ENCODE peak calls at places on chromosomes 13 and 19, in six cellular contexts. One of them, this sample, is unnamed.

GRCh38 chr19:17321655-17322489 is 12.5 kb downstream of the DDA1 start:
- DNase-seq in IMR-90: no peak
- DNase-seq in H9: no peak
- DNase-seq in trophoblast cell: no peak
- DNase-seq in neuronal stem cell: no peak
- DNase-seq in H1: no peak
- DNase-seq in this sample: no peak

GRCh38 chr19:44675516-44675915 is 4.2 kb downstream of the CEACAM19 start:
- DNase-seq in IMR-90: no peak
- DNase-seq in H9: no peak
- DNase-seq in trophoblast cell: no peak
- DNase-seq in neuronal stem cell: no peak
- DNase-seq in H1: no peak
- DNase-seq in this sample: no peak

GRCh38 chr19:38417544-38418506 is 8.2 kb downstream of the RASGRP4 start:
- DNase-seq in IMR-90: no peak
- DNase-seq in H9: peak; percentile 94
- DNase-seq in trophoblast cell: no peak
- DNase-seq in neuronal stem cell: peak; percentile 56
- DNase-seq in H1: no peak
- DNase-seq in this sample: peak; percentile 27

GRCh38 chr19:31220540-31220939 is 128.7 kb downstream of the TSHZ3 start:
- DNase-seq in IMR-90: no peak
- DNase-seq in H9: peak; percentile 48
- DNase-seq in trophoblast cell: no peak
- DNase-seq in neuronal stem cell: no peak
- DNase-seq in H1: no peak
- DNase-seq in this sample: no peak

GRCh38 chr13:45051315-45051714 is 62.0 kb downstream of the GPALPP1 start:
- DNase-seq in IMR-90: no peak
- DNase-seq in H9: no peak
- DNase-seq in trophoblast cell: no peak
- DNase-seq in neuronal stem cell: no peak
- DNase-seq in H1: no peak
- DNase-seq in this sample: no peak

GRCh38 chr13:52348983-52349780 is 56.8 kb downstream of the THSD1 start:
- DNase-seq in IMR-90: peak; percentile 85
- DNase-seq in H9: no peak
- DNase-seq in trophoblast cell: peak; percentile 24
- DNase-seq in neuronal stem cell: no peak
- DNase-seq in H1: no peak
- DNase-seq in this sample: peak; percentile 28

GRCh38 chr13:50512602-50513527 is 330.6 kb downstream of the DLEU7 start:
- DNase-seq in IMR-90: peak; percentile 61
- DNase-seq in H9: no peak
- DNase-seq in trophoblast cell: no peak
- DNase-seq in neuronal stem cell: no peak
- DNase-seq in H1: no peak
- DNase-seq in this sample: peak; percentile 66

GRCh38 chr13:33260168-33261098 is 25.1 kb downstream of the STARD13 start:
- DNase-seq in IMR-90: peak; percentile 70
- DNase-seq in H9: no peak
- DNase-seq in trophoblast cell: no peak
- DNase-seq in neuronal stem cell: no peak
- DNase-seq in H1: no peak
- DNase-seq in this sample: no peak

GRCh38 chr13:34078334-34078999 is 260.5 kb downstream of the RFC3 start:
- DNase-seq in IMR-90: no peak
- DNase-seq in H9: no peak
- DNase-seq in trophoblast cell: no peak
- DNase-seq in neuronal stem cell: no peak
- DNase-seq in H1: no peak
- DNase-seq in this sample: peak; percentile 5

GRCh38 chr13:50026788-50027473 is 11.7 kb downstream of the KCNRG start:
- DNase-seq in IMR-90: no peak
- DNase-seq in H9: no peak
- DNase-seq in trophoblast cell: no peak
- DNase-seq in neuronal stem cell: no peak
- DNase-seq in H1: no peak
- DNase-seq in this sample: no peak

GRCh38 chr19:35107541-35107939 is 8.1 kb upstream of the FXYD3 start:
- DNase-seq in IMR-90: no peak
- DNase-seq in H9: no peak
- DNase-seq in trophoblast cell: no peak
- DNase-seq in neuronal stem cell: no peak
- DNase-seq in H1: no peak
- DNase-seq in this sample: no peak

DNA sequence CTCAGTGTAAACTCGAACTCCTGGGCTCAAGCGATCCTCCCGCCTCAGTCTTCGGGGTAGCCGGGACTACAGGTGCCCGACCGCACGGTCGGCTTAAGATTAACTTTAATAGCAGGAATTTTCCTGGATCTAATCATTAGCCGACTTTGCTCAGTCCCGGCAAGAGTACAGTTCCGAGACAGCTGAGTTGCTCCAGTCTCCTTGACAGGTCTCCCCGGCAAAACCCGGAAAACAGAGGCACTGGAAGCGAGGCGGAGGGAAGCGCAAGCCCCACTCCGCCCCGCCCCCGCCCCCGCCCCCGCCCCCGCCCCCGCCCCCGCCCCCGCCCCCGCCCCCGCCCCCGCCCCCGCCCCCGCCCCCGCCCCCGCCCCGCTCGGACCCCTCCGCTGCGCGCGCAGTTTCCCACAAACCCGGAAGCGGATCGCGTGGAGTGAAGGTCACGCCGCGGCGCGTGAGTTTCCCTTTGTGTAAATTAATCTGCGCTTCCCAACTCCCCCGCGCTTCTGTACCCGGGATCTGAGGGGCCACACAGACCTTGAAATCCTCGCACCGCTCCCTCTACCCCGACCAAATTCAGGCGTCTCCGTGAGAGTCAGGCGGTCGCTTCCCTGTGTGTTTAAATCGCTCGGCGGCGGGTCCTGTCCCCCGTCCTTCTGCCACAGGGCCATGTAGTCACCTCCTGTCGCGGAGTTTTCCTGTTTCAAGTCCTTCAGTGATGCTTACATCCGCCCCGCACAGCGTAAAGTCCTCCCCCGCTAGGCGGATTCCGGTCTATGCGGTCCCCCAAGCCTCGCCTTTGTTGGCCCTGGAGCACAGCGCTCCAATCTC is at the start of gene ZNF480:
- DNase-seq in IMR-90: peak; percentile 73
- DNase-seq in H9: peak; percentile 76
- DNase-seq in trophoblast cell: peak; percentile 51
- DNase-seq in neuronal stem cell: peak; percentile 61
- DNase-seq in H1: peak; percentile 19
- DNase-seq in this sample: peak; percentile 82
- H3K23ac ChIP-seq in IMR-90: peak within 1 kb of the TSS; percentile 36
- H3K23ac ChIP-seq in H9: no peak within 1 kb of the TSS
- H3K23ac ChIP-seq in trophoblast cell: no peak within 1 kb of the TSS
- H3K23ac ChIP-seq in neuronal stem cell: peak within 1 kb of the TSS; percentile 34
- H3K23ac ChIP-seq in H1: no peak within 1 kb of the TSS
- H3K23ac ChIP-seq in this sample: no peak within 1 kb of the TSS

GRCh38 chr13:99984134-99984462 is 2.5 kb downstream of the ZIC2 start:
- DNase-seq in IMR-90: no peak
- DNase-seq in H9: no peak
- DNase-seq in trophoblast cell: no peak
- DNase-seq in neuronal stem cell: no peak
- DNase-seq in H1: no peak
- DNase-seq in this sample: no peak

GRCh38 chr13:99982741-99983400 is 1.3 kb downstream of the ZIC2 start:
- DNase-seq in IMR-90: no peak
- DNase-seq in H9: no peak
- DNase-seq in trophoblast cell: no peak
- DNase-seq in neuronal stem cell: no peak
- DNase-seq in H1: no peak
- DNase-seq in this sample: no peak

GRCh38 chr13:99984463-99985242 is 3.1 kb downstream of the ZIC2 start:
- DNase-seq in IMR-90: no peak
- DNase-seq in H9: peak; percentile 67
- DNase-seq in trophoblast cell: no peak
- DNase-seq in neuronal stem cell: no peak
- DNase-seq in H1: no peak
- DNase-seq in this sample: no peak

GRCh38 chr13:99982021-99982740 is 597 bp downstream of the ZIC2 start:
- DNase-seq in IMR-90: no peak
- DNase-seq in H9: no peak
- DNase-seq in trophoblast cell: peak; percentile 20
- DNase-seq in neuronal stem cell: no peak
- DNase-seq in H1: no peak
- DNase-seq in this sample: no peak

GRCh38 chr13:99983401-99984133 is 2.0 kb downstream of the ZIC2 start:
- DNase-seq in IMR-90: no peak
- DNase-seq in H9: peak; percentile 39
- DNase-seq in trophoblast cell: no peak
- DNase-seq in neuronal stem cell: no peak
- DNase-seq in H1: no peak
- DNase-seq in this sample: peak; percentile 35
- H4K8ac ChIP-seq in IMR-90: no peak overlapping the region
- H4K8ac ChIP-seq in H9: no peak overlapping the region
- H4K8ac ChIP-seq in trophoblast cell: no peak overlapping the region
- H4K8ac ChIP-seq in neuronal stem cell: no peak overlapping the region
- H4K8ac ChIP-seq in H1: no peak overlapping the region
- H4K8ac ChIP-seq in this sample: no peak overlapping the region

DNA sequence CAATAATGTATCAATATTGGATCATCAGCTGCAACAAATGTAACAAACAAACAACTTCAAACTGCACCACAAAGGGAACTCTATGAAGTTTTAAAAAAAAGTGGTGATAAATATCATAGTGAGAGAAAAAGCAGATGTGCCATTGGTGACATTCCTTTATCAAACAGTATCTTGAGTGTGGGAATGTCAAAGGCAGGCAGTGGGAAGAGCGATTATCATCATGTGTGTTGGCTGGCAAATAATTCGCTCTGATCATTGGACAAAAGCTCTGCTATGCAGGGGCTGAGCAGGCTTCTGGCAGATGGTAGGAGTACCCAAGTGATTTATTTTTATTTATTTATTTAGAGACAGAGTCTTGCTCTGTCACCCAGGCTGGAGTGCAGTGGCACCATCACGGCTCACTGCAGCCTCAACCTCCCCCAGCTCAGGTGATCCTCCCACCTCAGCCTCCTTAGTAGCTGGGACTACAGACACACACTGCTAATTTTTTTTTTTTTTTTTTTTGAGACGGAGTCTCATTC is 55.9 kb upstream of the RANBP3 start:
- DNase-seq in IMR-90: no peak
- DNase-seq in H9: no peak
- DNase-seq in trophoblast cell: no peak
- DNase-seq in neuronal stem cell: no peak
- DNase-seq in H1: no peak
- DNase-seq in this sample: no peak
- H3K14ac ChIP-seq in IMR-90: no peak overlapping the region
- H3K14ac ChIP-seq in H9: no peak overlapping the region
- H3K14ac ChIP-seq in trophoblast cell: no peak overlapping the region
- H3K14ac ChIP-seq in neuronal stem cell: no peak overlapping the region
- H3K14ac ChIP-seq in H1: no peak overlapping the region
- H3K14ac ChIP-seq in this sample: no peak overlapping the region

DNA sequence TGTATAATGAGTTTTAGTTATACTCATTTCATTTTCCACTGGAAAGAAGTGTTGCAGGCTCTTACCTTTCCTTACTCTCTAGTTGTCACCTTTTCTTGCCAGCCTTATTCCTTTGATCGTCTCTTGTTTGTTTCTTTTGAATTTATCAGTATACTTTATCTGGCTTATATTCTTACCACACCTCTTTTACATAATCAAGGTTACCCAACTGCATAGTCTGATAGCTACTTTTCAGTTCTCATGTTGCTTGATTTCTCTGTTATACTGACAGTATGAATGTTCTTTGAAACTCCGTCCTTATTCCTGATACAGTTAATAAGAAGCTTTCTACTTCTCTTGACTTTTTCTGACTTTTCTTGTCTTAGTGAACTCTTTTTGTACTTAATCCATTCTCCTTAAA is 4.5 kb downstream of the NDFIP2 start:
- DNase-seq in IMR-90: no peak
- DNase-seq in H9: no peak
- DNase-seq in trophoblast cell: no peak
- DNase-seq in neuronal stem cell: no peak
- DNase-seq in H1: no peak
- DNase-seq in this sample: no peak
- H3K23ac ChIP-seq in IMR-90: peak overlapping the region; percentile 1
- H3K23ac ChIP-seq in H9: no peak overlapping the region
- H3K23ac ChIP-seq in trophoblast cell: no peak overlapping the region
- H3K23ac ChIP-seq in neuronal stem cell: no peak overlapping the region
- H3K23ac ChIP-seq in H1: no peak overlapping the region
- H3K23ac ChIP-seq in this sample: no peak overlapping the region